ENCODE peak calls at places on chromosomes 13 and 19, in five cellular contexts. One of them, this sample, is unnamed.

GRCh38 chr13:38990693-38991092 is at the start of gene STOML3:
- DNase-seq in fibroblast of pulmonary artery: peak
- DNase-seq in heart left ventricle: no peak
- DNase-seq in neural progenitor cell: peak
- DNase-seq in cardiac muscle cell: peak
- DNase-seq in this sample: no peak

GRCh38 chr13:40371531-40372125 is 294.8 kb downstream of the FOXO1 start:
- DNase-seq in fibroblast of pulmonary artery: no peak
- DNase-seq in heart left ventricle: no peak
- DNase-seq in neural progenitor cell: no peak
- DNase-seq in cardiac muscle cell: no peak
- DNase-seq in this sample: no peak

GRCh38 chr19:42185281-42185680 is 32.2 kb downstream of the DEDD2 start:
- DNase-seq in fibroblast of pulmonary artery: peak
- DNase-seq in heart left ventricle: no peak
- DNase-seq in neural progenitor cell: no peak
- DNase-seq in cardiac muscle cell: peak
- DNase-seq in this sample: no peak

GRCh38 chr13:94063096-94063495 is 416.4 kb downstream of the DCT start:
- DNase-seq in fibroblast of pulmonary artery: peak
- DNase-seq in heart left ventricle: no peak
- DNase-seq in neural progenitor cell: no peak
- DNase-seq in cardiac muscle cell: no peak
- DNase-seq in this sample: no peak

GRCh38 chr19:15196683-15197005 is 4.2 kb downstream of the NOTCH3 start:
- DNase-seq in fibroblast of pulmonary artery: no peak
- DNase-seq in heart left ventricle: no peak
- DNase-seq in neural progenitor cell: no peak
- DNase-seq in cardiac muscle cell: no peak
- DNase-seq in this sample: no peak

GRCh38 chr13:48862572-48862971 is 113.1 kb upstream of the FNDC3A start:
- DNase-seq in fibroblast of pulmonary artery: peak
- DNase-seq in heart left ventricle: no peak
- DNase-seq in neural progenitor cell: no peak
- DNase-seq in cardiac muscle cell: no peak
- DNase-seq in this sample: no peak

GRCh38 chr13:21033866-21034601 is 27.4 kb downstream of the LATS2 start:
- DNase-seq in fibroblast of pulmonary artery: no peak
- DNase-seq in heart left ventricle: no peak
- DNase-seq in neural progenitor cell: no peak
- DNase-seq in cardiac muscle cell: peak
- DNase-seq in this sample: no peak

GRCh38 chr19:55118401-55118991 is 1.1 kb upstream of the PPP1R12C start:
- DNase-seq in fibroblast of pulmonary artery: peak
- DNase-seq in heart left ventricle: peak
- DNase-seq in neural progenitor cell: peak
- DNase-seq in cardiac muscle cell: peak
- DNase-seq in this sample: peak

GRCh38 chr19:14972676-14973075 is 7.0 kb downstream of the SLC1A6 start:
- DNase-seq in fibroblast of pulmonary artery: no peak
- DNase-seq in heart left ventricle: no peak
- DNase-seq in neural progenitor cell: no peak
- DNase-seq in cardiac muscle cell: no peak
- DNase-seq in this sample: peak

GRCh38 chr19:24000656-24001055 is 86.0 kb downstream of the ZNF726 start:
- DNase-seq in fibroblast of pulmonary artery: no peak
- DNase-seq in heart left ventricle: no peak
- DNase-seq in neural progenitor cell: no peak
- DNase-seq in cardiac muscle cell: no peak
- DNase-seq in this sample: no peak

GRCh38 chr19:51690359-51691121 is 2.6 kb upstream of the SPACA6 start:
- DNase-seq in fibroblast of pulmonary artery: peak
- DNase-seq in heart left ventricle: peak
- DNase-seq in neural progenitor cell: peak
- DNase-seq in cardiac muscle cell: peak
- DNase-seq in this sample: peak

GRCh38 chr13:85313761-85314503 is 485.3 kb downstream of the SLITRK6 start:
- DNase-seq in fibroblast of pulmonary artery: no peak
- DNase-seq in heart left ventricle: no peak
- DNase-seq in neural progenitor cell: no peak
- DNase-seq in cardiac muscle cell: peak
- DNase-seq in this sample: no peak

GRCh38 chr13:52991344-52992020 is 37.1 kb upstream of the OLFM4 start:
- DNase-seq in fibroblast of pulmonary artery: no peak
- DNase-seq in heart left ventricle: no peak
- DNase-seq in neural progenitor cell: no peak
- DNase-seq in cardiac muscle cell: no peak
- DNase-seq in this sample: no peak

GRCh38 chr13:52118595-52118994 is 10.3 kb downstream of the NEK5 start:
- DNase-seq in fibroblast of pulmonary artery: no peak
- DNase-seq in heart left ventricle: no peak
- DNase-seq in neural progenitor cell: peak
- DNase-seq in cardiac muscle cell: no peak
- DNase-seq in this sample: no peak

GRCh38 chr19:19107663-19108062 is 30.6 kb downstream of the TMEM161A start:
- DNase-seq in fibroblast of pulmonary artery: no peak
- DNase-seq in heart left ventricle: no peak
- DNase-seq in neural progenitor cell: no peak
- DNase-seq in cardiac muscle cell: no peak
- DNase-seq in this sample: no peak

GRCh38 chr13:72808917-72809500 is 27.1 kb downstream of the PIBF1 start:
- DNase-seq in fibroblast of pulmonary artery: peak
- DNase-seq in heart left ventricle: no peak
- DNase-seq in neural progenitor cell: peak
- DNase-seq in cardiac muscle cell: peak
- DNase-seq in this sample: no peak

GRCh38 chr19:48724796-48725753 is 5.5 kb upstream of the MAMSTR start:
- DNase-seq in fibroblast of pulmonary artery: peak
- DNase-seq in heart left ventricle: peak
- DNase-seq in neural progenitor cell: peak
- DNase-seq in cardiac muscle cell: peak
- DNase-seq in this sample: peak

GRCh38 chr13:46866150-46866549 is 30.7 kb downstream of the HTR2A start:
- DNase-seq in fibroblast of pulmonary artery: peak
- DNase-seq in heart left ventricle: peak
- DNase-seq in neural progenitor cell: peak
- DNase-seq in cardiac muscle cell: peak
- DNase-seq in this sample: no peak

GRCh38 chr13:38866649-38867048 is 124.0 kb downstream of the STOML3 start:
- DNase-seq in fibroblast of pulmonary artery: no peak
- DNase-seq in heart left ventricle: no peak
- DNase-seq in neural progenitor cell: no peak
- DNase-seq in cardiac muscle cell: peak
- DNase-seq in this sample: no peak

GRCh38 chr13:28531956-28532225 is 37.0 kb upstream of the FLT1 start:
- DNase-seq in fibroblast of pulmonary artery: no peak
- DNase-seq in heart left ventricle: no peak
- DNase-seq in neural progenitor cell: no peak
- DNase-seq in cardiac muscle cell: no peak
- DNase-seq in this sample: no peak

GRCh38 chr13:28533049-28533436 is 38.1 kb upstream of the FLT1 start:
- DNase-seq in fibroblast of pulmonary artery: no peak
- DNase-seq in heart left ventricle: no peak
- DNase-seq in neural progenitor cell: no peak
- DNase-seq in cardiac muscle cell: peak
- DNase-seq in this sample: no peak

GRCh38 chr13:28531195-28531955 is 36.4 kb upstream of the FLT1 start:
- DNase-seq in fibroblast of pulmonary artery: peak
- DNase-seq in heart left ventricle: peak
- DNase-seq in neural progenitor cell: peak
- DNase-seq in cardiac muscle cell: peak
- DNase-seq in this sample: peak

GRCh38 chr13:28533441-28534166 is 38.7 kb upstream of the FLT1 start:
- DNase-seq in fibroblast of pulmonary artery: no peak
- DNase-seq in heart left ventricle: no peak
- DNase-seq in neural progenitor cell: no peak
- DNase-seq in cardiac muscle cell: no peak
- DNase-seq in this sample: no peak

DNA sequence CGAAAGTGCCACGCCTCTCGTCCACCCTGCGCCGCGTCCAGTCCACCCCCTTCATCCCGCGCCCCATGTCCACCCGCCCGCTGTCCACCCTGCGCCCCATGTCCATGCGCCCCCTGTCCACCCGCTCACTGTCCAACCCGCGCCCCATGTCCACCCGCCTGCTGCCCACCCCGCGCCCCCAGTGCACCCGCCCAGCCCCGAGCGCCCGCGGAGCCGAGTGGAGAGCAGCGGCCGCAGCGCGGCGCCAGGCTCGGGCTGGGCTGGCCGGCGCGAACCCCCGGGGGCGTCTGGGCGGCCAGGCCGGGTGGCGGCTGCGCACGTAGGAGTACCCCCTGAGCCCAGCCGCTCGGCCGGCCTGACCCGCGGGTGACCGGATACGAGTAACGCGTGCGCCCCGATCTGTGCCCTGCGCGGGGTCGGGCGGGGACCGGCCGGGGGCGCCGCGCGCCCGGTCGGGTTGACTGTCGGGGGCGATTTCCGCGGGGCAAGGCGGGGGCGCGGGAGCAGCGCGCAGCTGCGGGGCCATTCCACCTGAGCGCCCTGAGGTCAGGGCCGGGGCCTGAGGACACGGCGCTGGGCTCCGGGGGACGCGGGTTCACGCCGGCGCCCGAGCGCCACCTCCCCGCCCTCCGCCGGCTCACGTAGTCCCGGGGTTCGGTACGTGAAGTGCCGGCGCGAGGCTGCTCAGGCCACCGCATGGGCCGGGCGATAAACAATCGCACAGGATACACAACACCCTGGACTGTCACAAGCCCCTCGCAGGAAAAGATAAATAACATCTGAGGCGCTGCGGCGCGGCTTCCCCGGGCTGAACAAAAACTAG is 37.5 kb upstream of the FLT1 start:
- DNase-seq in fibroblast of pulmonary artery: no peak
- DNase-seq in heart left ventricle: peak
- DNase-seq in neural progenitor cell: peak
- DNase-seq in cardiac muscle cell: peak
- DNase-seq in this sample: peak
- TF ChIP-seq CTCF in fibroblast of pulmonary artery: no peak
- TF ChIP-seq CTCF in heart left ventricle: no peak
- TF ChIP-seq CTCF in neural progenitor cell: no peak
- TF ChIP-seq CTCF in cardiac muscle cell: no peak
- TF ChIP-seq CTCF in this sample: no peak

GRCh38 chr19:3669134-3669436 is 31.2 kb downstream of the PIP5K1C start:
- DNase-seq in fibroblast of pulmonary artery: no peak
- DNase-seq in heart left ventricle: no peak
- DNase-seq in neural progenitor cell: no peak
- DNase-seq in cardiac muscle cell: no peak
- DNase-seq in this sample: no peak

GRCh38 chr19:3671680-3672574 is 28.3 kb downstream of the PIP5K1C start:
- DNase-seq in fibroblast of pulmonary artery: peak
- DNase-seq in heart left ventricle: no peak
- DNase-seq in neural progenitor cell: no peak
- DNase-seq in cardiac muscle cell: peak
- DNase-seq in this sample: no peak

GRCh38 chr19:3670796-3671679 is 29.2 kb downstream of the PIP5K1C start:
- DNase-seq in fibroblast of pulmonary artery: peak
- DNase-seq in heart left ventricle: peak
- DNase-seq in neural progenitor cell: no peak
- DNase-seq in cardiac muscle cell: peak
- DNase-seq in this sample: peak

GRCh38 chr19:3669616-3670257 is 30.5 kb downstream of the PIP5K1C start:
- DNase-seq in fibroblast of pulmonary artery: no peak
- DNase-seq in heart left ventricle: no peak
- DNase-seq in neural progenitor cell: no peak
- DNase-seq in cardiac muscle cell: no peak
- DNase-seq in this sample: no peak

DNA sequence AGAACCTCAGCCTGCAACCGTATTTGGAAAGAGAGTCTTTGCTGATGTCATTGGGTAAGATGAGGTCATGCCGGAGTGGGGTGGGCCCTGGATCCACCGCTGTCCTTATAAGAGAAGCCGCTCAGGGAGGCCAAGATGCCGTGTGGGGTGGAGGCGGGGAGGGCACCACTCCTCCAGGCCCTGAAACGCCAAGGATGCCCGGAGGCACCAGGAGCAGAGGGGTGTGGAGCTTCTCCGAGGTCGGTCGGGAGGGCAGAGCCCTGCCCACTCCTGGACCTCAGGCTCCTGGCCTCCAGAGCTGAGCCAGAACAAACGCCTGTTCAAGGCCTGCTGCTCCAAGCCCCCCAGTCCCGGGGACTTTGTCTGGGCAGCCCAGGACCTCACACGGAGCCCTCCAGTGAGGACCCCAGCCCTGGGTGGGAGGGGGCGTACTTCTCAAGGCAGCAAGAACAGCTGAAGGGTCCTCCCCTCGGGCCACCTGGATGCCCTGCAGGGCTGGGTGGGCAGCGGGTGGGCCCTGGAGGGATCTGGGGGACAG is 29.9 kb downstream of the PIP5K1C start:
- DNase-seq in fibroblast of pulmonary artery: peak
- DNase-seq in heart left ventricle: peak
- DNase-seq in neural progenitor cell: peak
- DNase-seq in cardiac muscle cell: peak
- DNase-seq in this sample: peak
- H3K4me3 ChIP-seq in fibroblast of pulmonary artery: peak
- H3K4me3 ChIP-seq in heart left ventricle: peak
- H3K4me3 ChIP-seq in neural progenitor cell: no peak
- H3K4me3 ChIP-seq in cardiac muscle cell: no peak
- H3K4me3 ChIP-seq in this sample: no peak

GRCh38 chr19:1555802-1556638 is 12.1 kb downstream of the MEX3D start:
- DNase-seq in fibroblast of pulmonary artery: no peak
- DNase-seq in heart left ventricle: no peak
- DNase-seq in neural progenitor cell: no peak
- DNase-seq in cardiac muscle cell: no peak
- DNase-seq in this sample: no peak

GRCh38 chr19:1556639-1557070 is 11.5 kb downstream of the MEX3D start:
- DNase-seq in fibroblast of pulmonary artery: no peak
- DNase-seq in heart left ventricle: no peak
- DNase-seq in neural progenitor cell: no peak
- DNase-seq in cardiac muscle cell: no peak
- DNase-seq in this sample: no peak

GRCh38 chr19:1554968-1555801 is 12.9 kb downstream of the MEX3D start:
- DNase-seq in fibroblast of pulmonary artery: no peak
- DNase-seq in heart left ventricle: no peak
- DNase-seq in neural progenitor cell: no peak
- DNase-seq in cardiac muscle cell: no peak
- DNase-seq in this sample: no peak

GRCh38 chr19:1551068-1552040 is 16.8 kb downstream of the MEX3D start:
- DNase-seq in fibroblast of pulmonary artery: no peak
- DNase-seq in heart left ventricle: no peak
- DNase-seq in neural progenitor cell: no peak
- DNase-seq in cardiac muscle cell: no peak
- DNase-seq in this sample: no peak

DNA sequence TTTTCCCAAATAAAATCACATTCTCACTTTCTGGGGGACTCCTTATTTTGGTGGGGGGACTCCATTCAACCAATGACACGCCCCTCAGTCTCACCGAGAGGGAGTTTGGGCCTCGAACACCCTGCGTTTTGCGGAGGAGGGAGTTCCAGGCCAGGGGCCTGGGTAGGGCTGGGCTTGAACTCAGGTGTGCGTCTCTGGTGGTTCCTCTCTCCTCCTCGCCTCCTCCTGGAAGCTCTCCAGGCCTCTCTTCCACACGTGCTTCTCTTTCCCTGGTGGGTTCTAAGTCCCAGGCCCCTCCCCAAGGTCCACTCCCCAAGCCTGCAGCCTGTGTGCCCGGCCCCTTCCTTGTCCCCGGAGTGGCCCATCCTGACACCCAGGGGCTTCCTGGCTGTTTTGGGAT is 14.7 kb downstream of the MEX3D start:
- DNase-seq in fibroblast of pulmonary artery: no peak
- DNase-seq in heart left ventricle: no peak
- DNase-seq in neural progenitor cell: no peak
- DNase-seq in cardiac muscle cell: no peak
- DNase-seq in this sample: no peak
- TF ChIP-seq CTCF in fibroblast of pulmonary artery: no peak
- TF ChIP-seq CTCF in heart left ventricle: no peak
- TF ChIP-seq CTCF in neural progenitor cell: no peak
- TF ChIP-seq CTCF in cardiac muscle cell: no peak
- TF ChIP-seq CTCF in this sample: no peak

GRCh38 chr13:24671367-24672117 is 8.7 kb upstream of the ATP12A start:
- DNase-seq in fibroblast of pulmonary artery: peak
- DNase-seq in heart left ventricle: no peak
- DNase-seq in neural progenitor cell: peak
- DNase-seq in cardiac muscle cell: peak
- DNase-seq in this sample: peak
- H3K4me3 ChIP-seq in fibroblast of pulmonary artery: peak
- H3K4me3 ChIP-seq in heart left ventricle: peak
- H3K4me3 ChIP-seq in neural progenitor cell: peak
- H3K4me3 ChIP-seq in cardiac muscle cell: no peak
- H3K4me3 ChIP-seq in this sample: no peak